ENCODE peak calls at places on chromosomes 7 and 10, in ten cellular contexts. N, K, D, P, T, E, W, A, B and R are unnamed samples.

GRCh38 chr7:600935-601334 is 81.3 kb upstream of the PDGFA start:
- DNase-seq in N (no peak), K (no peak), D (no peak), P (no peak), T (no peak), E (no peak), W (peak), A (no peak), B (no peak), R (no peak)

GRCh38 chr7:139693651-139694388 is 84.0 kb downstream of the HIPK2 start:
- DNase-seq in N (no peak), K (no peak), D (no peak), P (no peak), T (no peak), E (no peak), W (no peak), A (no peak), B (no peak), R (no peak)

GRCh38 chr10:118781536-118781935 is 26.8 kb upstream of the CACUL1 start:
- DNase-seq in N (no peak), K (no peak), D (no peak), P (no peak), T (no peak), E (no peak), W (no peak), A (no peak), B (no peak), R (no peak)

GRCh38 chr7:114806590-114807167 is 115.2 kb upstream of the MDFIC start:
- DNase-seq in N (no peak), K (no peak), D (no peak), P (no peak), T (no peak), E (no peak), W (no peak), A (no peak), B (no peak), R (no peak)

GRCh38 chr10:132331259-132331955 is 586 bp upstream of the LRRC27 start:
- DNase-seq in N (no peak), K (no peak), D (no peak), P (no peak), T (no peak), E (peak), W (no peak), A (no peak), B (no peak), R (no peak)

GRCh38 chr10:8048281-8049008 is 6.0 kb upstream of the GATA3 start:
- DNase-seq in N (no peak), K (no peak), D (no peak), P (no peak), T (peak), E (no peak), W (no peak), A (no peak), B (no peak), R (no peak)

GRCh38 chr7:73707045-73707631 is 12.3 kb downstream of the STX1A start:
- DNase-seq in N (no peak), K (no peak), D (no peak), P (peak), T (no peak), E (no peak), W (peak), A (no peak), B (no peak), R (peak)

GRCh38 chr7:112202819-112203218 is 3.4 kb downstream of the DOCK4 start:
- DNase-seq in N (no peak), K (no peak), D (no peak), P (peak), T (no peak), E (peak), W (no peak), A (no peak), B (peak), R (no peak)

GRCh38 chr7:101321491-101322401 is at the start of gene IFT22:
- DNase-seq in N (peak), K (peak), D (peak), P (peak), T (peak), E (peak), W (peak), A (peak), B (peak), R (peak)

GRCh38 chr7:68977709-68978108 is 620.6 kb upstream of the AUTS2 start:
- DNase-seq in N (no peak), K (no peak), D (no peak), P (no peak), T (no peak), E (no peak), W (no peak), A (no peak), B (no peak), R (no peak)

GRCh38 chr7:54662701-54663100 is 96.3 kb downstream of the SEC61G start:
- DNase-seq in N (no peak), K (no peak), D (no peak), P (no peak), T (no peak), E (no peak), W (no peak), A (no peak), B (no peak), R (no peak)

GRCh38 chr10:79929409-79929904 is 19.4 kb downstream of the SFTPD start:
- DNase-seq in N (peak), K (peak), D (no peak), P (peak), T (peak), E (peak), W (peak), A (no peak), B (peak), R (no peak)

GRCh38 chr10:114811769-114812353 is 9.7 kb upstream of the FHIP2A start:
- DNase-seq in N (no peak), K (no peak), D (no peak), P (no peak), T (no peak), E (no peak), W (no peak), A (no peak), B (peak), R (no peak)

GRCh38 chr7:22586806-22587180 is 86.8 kb upstream of the STEAP1B start:
- DNase-seq in N (no peak), K (peak), D (no peak), P (no peak), T (no peak), E (no peak), W (no peak), A (no peak), B (peak), R (peak)

GRCh38 chr10:50809596-50809995 is 69.9 kb downstream of the ASAH2B start:
- DNase-seq in N (no peak), K (no peak), D (no peak), P (no peak), T (no peak), E (no peak), W (no peak), A (no peak), B (peak), R (no peak)

GRCh38 chr10:114370199-114370598 is 34.1 kb downstream of the AFAP1L2 start:
- DNase-seq in N (no peak), K (no peak), D (no peak), P (no peak), T (no peak), E (no peak), W (no peak), A (no peak), B (no peak), R (no peak)

GRCh38 chr10:117640406-117640805 is 97.9 kb downstream of the EMX2 start:
- DNase-seq in N (no peak), K (no peak), D (no peak), P (no peak), T (no peak), E (no peak), W (no peak), A (no peak), B (no peak), R (no peak)

GRCh38 chr10:97006364-97006763 is 174.3 kb downstream of the LCOR start:
- DNase-seq in N (no peak), K (peak), D (no peak), P (no peak), T (no peak), E (no peak), W (no peak), A (no peak), B (no peak), R (no peak)

GRCh38 chr10:91974960-91975359 is 51.4 kb downstream of the BTAF1 start:
- DNase-seq in N (no peak), K (no peak), D (no peak), P (no peak), T (no peak), E (no peak), W (no peak), A (peak), B (peak), R (no peak)

GRCh38 chr7:5423844-5424688 is 432 bp upstream of the TNRC18 start:
- DNase-seq in N (peak), K (peak), D (peak), P (peak), T (no peak), E (peak), W (peak), A (peak), B (peak), R (peak)

GRCh38 chr7:82985144-82985802 is 177.4 kb downstream of the PCLO start:
- DNase-seq in N (no peak), K (no peak), D (no peak), P (no peak), T (no peak), E (no peak), W (no peak), A (no peak), B (no peak), R (no peak)

GRCh38 chr7:100483728-100484635 is at the start of gene NYAP1:
- DNase-seq in N (no peak), K (peak), D (no peak), P (peak), T (peak), E (peak), W (no peak), A (no peak), B (peak), R (no peak)

GRCh38 chr7:2873686-2874551 is 29.8 kb upstream of the GNA12 start:
- DNase-seq in N (peak), K (peak), D (no peak), P (no peak), T (no peak), E (peak), W (no peak), A (peak), B (peak), R (peak)

GRCh38 chr10:61623101-61623500 is 39.6 kb upstream of the CABCOCO1 start:
- DNase-seq in N (no peak), K (no peak), D (no peak), P (no peak), T (no peak), E (no peak), W (no peak), A (no peak), B (no peak), R (no peak)

GRCh38 chr10:70576803-70577517 is 25.6 kb downstream of the PRF1 start:
- DNase-seq in N (no peak), K (no peak), D (no peak), P (no peak), T (no peak), E (no peak), W (no peak), A (no peak), B (peak), R (no peak)

GRCh38 chr7:7562736-7563135 is 3.9 kb upstream of the MIOS start:
- DNase-seq in N (no peak), K (no peak), D (no peak), P (no peak), T (no peak), E (no peak), W (no peak), A (peak), B (peak), R (no peak)

GRCh38 chr10:21184984-21185383 is 287.9 kb upstream of the NEBL start:
- DNase-seq in N (no peak), K (no peak), D (no peak), P (no peak), T (no peak), E (no peak), W (no peak), A (no peak), B (peak), R (peak)

GRCh38 chr10:21181451-21181850 is 284.3 kb upstream of the NEBL start:
- DNase-seq in N (no peak), K (no peak), D (no peak), P (no peak), T (no peak), E (no peak), W (no peak), A (no peak), B (no peak), R (no peak)

GRCh38 chr10:21180604-21181003 is 283.5 kb upstream of the NEBL start:
- DNase-seq in N (no peak), K (no peak), D (no peak), P (no peak), T (no peak), E (no peak), W (no peak), A (no peak), B (no peak), R (no peak)

GRCh38 chr10:21184216-21184615 is 287.1 kb upstream of the NEBL start:
- DNase-seq in N (peak), K (no peak), D (no peak), P (no peak), T (no peak), E (no peak), W (no peak), A (no peak), B (peak), R (no peak)

DNA sequence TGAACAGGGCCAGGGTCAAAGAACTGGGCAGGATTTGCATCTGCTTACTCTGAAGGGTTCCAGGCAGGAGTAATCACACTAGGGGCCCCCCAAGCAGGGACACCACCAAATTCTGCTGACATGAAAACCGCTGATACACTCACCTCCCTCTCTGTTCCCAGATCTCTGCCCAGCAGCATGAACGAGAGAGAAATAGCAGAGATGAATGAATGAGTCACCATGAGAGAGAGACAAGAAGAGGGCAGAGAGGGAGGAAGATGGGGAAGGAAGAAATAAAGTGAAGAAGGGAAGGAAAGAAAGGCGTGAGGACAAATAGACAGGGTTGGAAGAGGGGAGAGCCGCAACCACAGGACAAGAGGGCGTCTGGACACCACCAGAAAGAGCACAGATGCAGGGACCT is 285.9 kb upstream of the NEBL start:
- DNase-seq in N (no peak), K (no peak), D (no peak), P (no peak), T (no peak), E (no peak), W (no peak), A (no peak), B (peak), R (no peak)
- TF ChIP-seq CTCF in N (no peak), K (no peak), D (no peak), P (no peak), T (no peak), E (no peak), W (no peak), A (no peak), B (no peak), R (no peak)

GRCh38 chr7:129643545-129644170 is 32.1 kb downstream of the NRF1 start:
- DNase-seq in N (no peak), K (no peak), D (no peak), P (no peak), T (no peak), E (no peak), W (no peak), A (no peak), B (peak), R (no peak)

GRCh38 chr7:129644634-129645230 is 33.2 kb downstream of the NRF1 start:
- DNase-seq in N (no peak), K (no peak), D (no peak), P (no peak), T (no peak), E (peak), W (no peak), A (no peak), B (peak), R (no peak)

GRCh38 chr7:129649128-129649690 is 37.7 kb downstream of the NRF1 start:
- DNase-seq in N (no peak), K (no peak), D (no peak), P (no peak), T (no peak), E (no peak), W (no peak), A (no peak), B (no peak), R (no peak)

GRCh38 chr7:129642871-129643515 is 31.5 kb downstream of the NRF1 start:
- DNase-seq in N (no peak), K (no peak), D (no peak), P (no peak), T (no peak), E (no peak), W (no peak), A (no peak), B (no peak), R (no peak)

GRCh38 chr7:129646369-129647021 is 35.0 kb downstream of the NRF1 start:
- DNase-seq in N (no peak), K (peak), D (no peak), P (no peak), T (no peak), E (no peak), W (no peak), A (no peak), B (no peak), R (no peak)
- TF ChIP-seq CTCF in N (no peak), K (peak), D (no peak), P (no peak), T (no peak), E (no peak), W (no peak), A (no peak), B (no peak), R (no peak)

GRCh38 chr7:84985073-84985784 is 201.6 kb downstream of the SEMA3D start:
- DNase-seq in N (no peak), K (no peak), D (no peak), P (no peak), T (no peak), E (no peak), W (no peak), A (no peak), B (peak), R (no peak)
- TF ChIP-seq CTCF in N (no peak), K (no peak), D (no peak), P (no peak), T (no peak), E (no peak), W (no peak), A (no peak), B (no peak), R (no peak)

DNA sequence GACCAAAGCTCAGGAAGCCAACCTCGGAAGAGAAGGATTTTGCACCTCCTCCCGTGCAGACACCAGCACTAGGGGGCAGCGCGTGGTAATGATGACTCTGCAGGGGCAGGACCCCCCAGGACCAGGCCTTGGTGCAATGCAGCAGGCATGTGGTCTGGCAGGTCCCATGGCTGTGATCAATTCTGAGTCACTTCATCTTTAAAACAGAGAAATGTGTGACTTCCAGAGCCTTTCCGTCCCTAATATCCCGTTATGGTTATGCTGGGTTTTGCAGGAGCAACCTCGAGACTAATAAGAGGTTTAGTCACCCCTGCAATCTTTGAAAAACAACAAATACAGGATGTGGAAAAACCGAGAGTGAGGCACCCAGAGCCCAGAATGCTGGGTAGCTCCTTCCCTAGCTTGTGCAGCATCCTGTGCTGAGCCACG is 30.2 kb upstream of the GJD4 start:
- DNase-seq in N (peak), K (peak), D (no peak), P (no peak), T (no peak), E (no peak), W (no peak), A (peak), B (peak), R (no peak)
- TF ChIP-seq CTCF in N (peak), K (peak), D (no peak), P (no peak), T (no peak), E (peak), W (no peak), A (peak), B (peak), R (no peak)

DNA sequence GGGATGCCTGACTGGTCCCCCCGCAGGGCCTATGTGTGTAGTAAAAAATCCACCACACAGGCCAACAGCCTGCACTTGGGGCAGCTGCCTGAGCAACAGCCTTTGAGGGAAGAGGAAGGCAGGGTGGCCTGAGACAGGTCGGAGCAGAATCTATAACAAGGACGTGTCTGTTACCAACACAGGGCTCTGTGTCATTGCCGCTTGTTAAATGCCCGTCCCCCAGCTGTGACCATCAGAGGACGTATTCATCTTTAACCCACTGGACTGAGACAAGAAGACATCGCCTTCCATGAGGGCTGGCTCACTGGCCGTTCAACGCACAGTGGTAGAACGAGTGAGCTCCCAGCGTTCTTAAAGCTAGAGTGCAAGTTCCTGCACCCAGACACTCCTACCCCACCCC is 7.8 kb downstream of the PDIA4 start:
- DNase-seq in N (no peak), K (no peak), D (no peak), P (no peak), T (no peak), E (no peak), W (no peak), A (no peak), B (no peak), R (no peak)
- TF ChIP-seq CTCF in N (no peak), K (no peak), D (no peak), P (no peak), T (no peak), E (no peak), W (no peak), A (no peak), B (no peak), R (no peak)

GRCh38 chr10:110353244-110354119 is 48.8 kb upstream of the SMNDC1 start:
- DNase-seq in N (no peak), K (peak), D (no peak), P (peak), T (no peak), E (peak), W (no peak), A (peak), B (peak), R (peak)
- TF ChIP-seq CTCF in N (peak), K (no peak), D (no peak), P (no peak), T (no peak), E (no peak), W (no peak), A (peak), B (peak), R (no peak)